ENCODE peak calls at places on chromosomes 7 and 10, in nine cellular contexts. O, S, F, E, C, G, M, D and U are unnamed samples. For H3K9me3, the result is how much of the 10 kb centered on the place peaks cover.

GRCh38 chr10:71888248-71888622 is 37.2 kb upstream of the PSAP start:
- DNase-seq in D (no peak), O (no peak), M (no peak), G (no peak), S (no peak), C (no peak), E (no peak), F (no peak), U (no peak)

GRCh38 chr10:11685787-11686218 is 56.4 kb upstream of the ECHDC3 start:
- DNase-seq in O (peak), C (peak), E (peak), D (peak), G (peak), S (peak), M (peak), F (peak), U (peak)

GRCh38 chr7:130794619-130794922 is 60.6 kb upstream of the KLF14 start:
- DNase-seq in C (no peak), E (no peak), M (no peak), O (no peak), F (no peak), D (peak), S (no peak), G (no peak), U (no peak)

GRCh38 chr10:44959243-44960097 is at the start of gene RASSF4:
- DNase-seq in C (peak), E (peak), S (peak), G (peak), O (peak), F (peak), M (peak), D (peak), U (peak)

GRCh38 chr10:110865184-110865803 is 6.4 kb upstream of the PDCD4 start:
- DNase-seq in F (no peak), D (peak), C (no peak), O (no peak), G (no peak), M (no peak), S (peak), E (no peak), U (no peak)

GRCh38 chr10:101166430-101166829 is 35.3 kb downstream of the TLX1 start:
- DNase-seq in S (no peak), M (no peak), C (no peak), E (no peak), O (no peak), G (no peak), D (no peak), F (no peak), U (no peak)

GRCh38 chr10:17125316-17125715 is 4.3 kb downstream of the CUBN start:
- DNase-seq in F (no peak), G (no peak), E (no peak), C (no peak), O (no peak), M (no peak), D (no peak), S (no peak), U (no peak)

GRCh38 chr10:89414146-89414878 is at the start of gene IFIT5:
- DNase-seq in S (peak), M (peak), O (peak), C (peak), D (peak), E (peak), F (peak), G (peak), U (peak)

GRCh38 chr7:26538216-26538615 is 246.6 kb downstream of the SNX10 start:
- DNase-seq in D (no peak), F (no peak), E (no peak), S (no peak), G (no peak), O (no peak), M (no peak), C (no peak), U (no peak)

GRCh38 chr7:157432541-157432956 is 95.7 kb downstream of the DNAJB6 start:
- DNase-seq in E (no peak), F (peak), O (no peak), D (peak), S (peak), G (peak), C (peak), M (no peak), U (no peak)

GRCh38 chr10:96366508-96366907 is 7.7 kb upstream of the OPALIN start:
- DNase-seq in D (peak), E (no peak), C (no peak), M (no peak), S (peak), G (no peak), O (no peak), F (no peak), U (no peak)

GRCh38 chr7:119046068-119046467 is 821.6 kb downstream of the ANKRD7 start:
- DNase-seq in O (no peak), M (no peak), E (no peak), F (no peak), S (no peak), C (no peak), G (no peak), D (no peak), U (no peak)

GRCh38 chr7:2609001-2609411 is 22.8 kb upstream of the TTYH3 start:
- DNase-seq in D (no peak), M (no peak), F (no peak), S (peak), G (no peak), E (no peak), C (no peak), O (peak), U (no peak)

GRCh38 chr10:95395947-95396449 is 105.2 kb upstream of the PDLIM1 start:
- DNase-seq in M (peak), D (no peak), O (no peak), S (no peak), E (peak), C (no peak), F (peak), G (peak), U (no peak)

GRCh38 chr10:46069771-46070463 is 23.8 kb upstream of the MSMB start:
- DNase-seq in M (no peak), F (no peak), G (no peak), C (no peak), O (no peak), S (no peak), D (no peak), E (no peak), U (no peak)

GRCh38 chr7:135858851-135859250 is 110.2 kb upstream of the FAM180A start:
- DNase-seq in D (no peak), M (no peak), C (no peak), E (no peak), S (no peak), F (no peak), O (no peak), G (no peak), U (no peak)

GRCh38 chr10:87054373-87055295 is 34.5 kb downstream of the FAM25A start:
- DNase-seq in S (peak), F (no peak), G (no peak), O (no peak), E (no peak), D (no peak), M (no peak), C (no peak), U (no peak)

GRCh38 chr10:60677541-60678129 is 100.6 kb upstream of the CDK1 start:
- DNase-seq in G (no peak), S (no peak), E (no peak), M (no peak), O (no peak), D (no peak), C (no peak), F (no peak), U (no peak)

GRCh38 chr10:24249829-24250415 is 41.0 kb downstream of the KIAA1217 start:
- DNase-seq in D (no peak), G (no peak), F (no peak), M (no peak), S (no peak), E (no peak), C (no peak), O (no peak), U (no peak)

GRCh38 chr7:87735360-87735759 is 107.2 kb downstream of the RUNDC3B start:
- DNase-seq in M (no peak), S (no peak), E (no peak), O (no peak), F (no peak), D (no peak), G (no peak), C (no peak), U (no peak)

GRCh38 chr10:88966785-88967184 is 14.2 kb upstream of the ACTA2 start:
- DNase-seq in O (no peak), M (no peak), S (no peak), E (peak), F (no peak), G (peak), C (peak), D (no peak), U (no peak)

GRCh38 chr10:112295853-112296830 is 12.9 kb downstream of the TECTB start:
- DNase-seq in G (no peak), O (no peak), C (no peak), D (no peak), F (no peak), M (peak), E (peak), S (no peak), U (no peak)

GRCh38 chr10:117445992-117446391 is 70.8 kb upstream of the PDZD8 start:
- DNase-seq in D (no peak), M (no peak), S (no peak), E (no peak), G (no peak), C (no peak), F (no peak), O (no peak), U (no peak)

GRCh38 chr10:109183366-109183765 is 739.9 kb downstream of the XPNPEP1 start:
- DNase-seq in F (no peak), C (no peak), O (no peak), G (no peak), D (peak), E (no peak), S (no peak), M (no peak), U (no peak)

GRCh38 chr7:77308792-77309191 is 107.4 kb downstream of the GSAP start:
- DNase-seq in E (no peak), O (no peak), G (no peak), D (no peak), S (no peak), C (no peak), F (no peak), M (no peak), U (no peak)

GRCh38 chr7:81506609-81507008 is 263.2 kb downstream of the HGF start:
- DNase-seq in G (no peak), C (no peak), S (no peak), D (no peak), E (no peak), M (no peak), O (no peak), F (no peak), U (no peak)

GRCh38 chr7:2149672-2150444 is 82.9 kb downstream of the MAD1L1 start:
- DNase-seq in F (no peak), D (no peak), O (no peak), E (no peak), M (no peak), S (no peak), G (peak), C (no peak), U (no peak)

GRCh38 chr10:126458453-126458852 is 70.2 kb upstream of the ADAM12 start:
- DNase-seq in D (no peak), C (no peak), F (no peak), G (no peak), M (no peak), O (no peak), S (peak), E (no peak), U (no peak)

GRCh38 chr7:146510088-146510680 is 393.6 kb downstream of the CNTNAP2 start:
- DNase-seq in F (no peak), G (no peak), C (no peak), D (no peak), E (no peak), O (peak), S (no peak), M (no peak), U (no peak)

GRCh38 chr10:114024876-114025609 is 18.6 kb upstream of the ADRB1 start:
- DNase-seq in G (no peak), F (no peak), D (peak), S (peak), M (peak), E (no peak), C (no peak), O (peak), U (no peak)

DNA sequence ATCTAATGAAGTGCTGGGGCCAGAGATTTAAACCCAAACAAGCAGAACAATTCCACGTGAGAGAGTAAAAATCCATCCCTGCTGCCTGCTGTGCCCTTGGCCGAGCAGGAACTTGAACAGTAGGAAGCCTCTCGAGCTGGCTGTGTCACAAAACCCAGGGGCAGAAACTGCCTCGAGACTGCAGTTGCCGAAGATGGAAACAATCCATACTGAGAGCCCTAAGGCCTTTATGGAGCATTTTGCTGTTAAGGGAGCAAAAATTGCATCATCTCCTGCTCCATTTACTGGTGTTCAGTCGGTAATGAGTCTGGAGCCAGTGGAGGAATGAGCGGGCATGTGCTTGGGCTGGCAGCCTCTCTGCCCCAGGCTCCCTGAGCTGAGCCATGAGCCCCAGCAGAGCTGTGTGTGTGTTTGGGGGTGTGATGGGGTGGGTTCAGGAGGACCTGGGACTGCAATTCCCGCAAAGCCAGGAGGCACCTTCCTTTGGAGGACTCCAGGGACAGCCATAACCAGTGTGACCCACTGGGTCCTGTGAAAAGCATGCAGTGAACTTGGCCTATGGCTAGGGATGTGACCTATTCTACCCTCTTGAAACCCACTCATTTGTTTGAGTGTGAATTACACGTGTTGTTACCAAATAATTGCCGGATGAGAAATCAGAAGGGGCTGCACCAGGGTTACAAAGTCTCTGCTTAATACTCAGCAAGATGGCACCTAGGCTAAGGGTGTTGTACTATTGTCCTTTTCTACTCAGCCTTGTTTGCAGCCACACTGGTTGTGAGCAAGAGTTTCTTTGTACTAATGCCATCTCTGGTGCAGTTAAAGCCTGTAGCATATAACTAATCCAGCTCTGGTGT is 58.4 kb downstream of the CDHR3 start:
- DNase-seq in G (no peak), D (no peak), O (no peak), S (peak), E (no peak), M (no peak), C (no peak), F (no peak), U (no peak)
- H3K4me3 ChIP-seq in G (no peak), D (no peak), O (no peak), S (no peak), E (no peak), M (no peak), C (no peak), F (no peak), U (peak)

GRCh38 chr7:1055491-1056005 is 11.2 kb downstream of the GPR146 start:
- DNase-seq in M (no peak), C (no peak), S (no peak), F (no peak), D (no peak), O (no peak), E (no peak), G (no peak), U (no peak)

GRCh38 chr7:1054438-1055083 is 10.2 kb downstream of the GPR146 start:
- DNase-seq in S (no peak), F (no peak), O (no peak), M (peak), E (peak), G (peak), D (no peak), C (peak), U (no peak)

GRCh38 chr7:1053002-1053411 is 8.7 kb downstream of the GPR146 start:
- DNase-seq in C (no peak), D (no peak), E (peak), M (peak), G (peak), F (no peak), O (no peak), S (no peak), U (no peak)

GRCh38 chr7:1055084-1055450 is 10.7 kb downstream of the GPR146 start:
- DNase-seq in M (peak), F (peak), S (peak), E (peak), D (no peak), O (no peak), C (peak), G (peak), U (peak)

GRCh38 chr7:1053816-1054370 is 9.5 kb downstream of the GPR146 start:
- DNase-seq in S (no peak), F (no peak), C (no peak), O (no peak), E (no peak), G (peak), D (no peak), M (no peak), U (no peak)
- H3K27ac ChIP-seq in S (no peak), F (peak), C (peak), O (no peak), E (peak), G (no peak), D (no peak), M (peak), U (no peak)

GRCh38 chr10:37456456-37456855 is 331.1 kb downstream of the ANKRD30A start:
- DNase-seq in O (no peak), S (no peak), C (no peak), G (no peak), M (no peak), D (no peak), F (no peak), E (no peak), U (no peak)
- H3K9me3 ChIP-seq in O (under half), S (under half), C (under half), G (under half), M (under half), D (under half), F (under half), E (under half), U (under half)

GRCh38 chr7:140231779-140232491 is 55.2 kb upstream of the KDM7A start:
- DNase-seq in C (no peak), M (no peak), O (no peak), D (no peak), S (no peak), E (no peak), F (no peak), G (no peak), U (no peak)

GRCh38 chr7:140230517-140230861 is 53.7 kb upstream of the KDM7A start:
- DNase-seq in F (peak), C (no peak), S (no peak), D (no peak), M (peak), O (no peak), G (peak), E (no peak), U (peak)

GRCh38 chr7:140230862-140231778 is 54.3 kb upstream of the KDM7A start:
- DNase-seq in O (no peak), E (peak), F (peak), D (no peak), M (peak), G (peak), S (no peak), C (no peak), U (peak)

GRCh38 chr7:140229101-140229525 is 52.3 kb upstream of the KDM7A start:
- DNase-seq in S (no peak), G (no peak), E (no peak), O (no peak), F (no peak), D (no peak), M (no peak), C (no peak), U (no peak)

GRCh38 chr7:140229591-140230516 is 53.1 kb upstream of the KDM7A start:
- DNase-seq in S (no peak), E (no peak), G (no peak), C (no peak), D (no peak), F (peak), O (no peak), M (no peak), U (peak)
- H3K4me3 ChIP-seq in S (peak), E (peak), G (peak), C (peak), D (peak), F (peak), O (no peak), M (peak), U (peak)

GRCh38 chr7:53302511-53303246 is 267.2 kb downstream of the POM121L12 start:
- DNase-seq in F (no peak), S (no peak), C (no peak), M (no peak), E (no peak), G (no peak), O (no peak), D (no peak), U (no peak)
- H3K27ac ChIP-seq in F (no peak), S (no peak), C (no peak), M (no peak), E (no peak), G (no peak), O (no peak), D (no peak), U (no peak)